ENCODE peak calls at places on chromosomes 16 and 17, in nine cellular contexts. One of them, this sample, is unnamed.

GRCh38 chr17:68101992-68102758 is 66.6 kb downstream of the KPNA2 start:
- DNase-seq in IMR-90: no peak
- DNase-seq in HepG2: no peak
- DNase-seq in uterus: no peak
- DNase-seq in adrenal gland: peak
- DNase-seq in upper lobe of left lung: peak
- DNase-seq in spleen: no peak
- DNase-seq in tibial nerve: peak
- DNase-seq in ovary: peak
- DNase-seq in this sample: no peak

GRCh38 chr16:88015806-88016140 is 64.5 kb downstream of the BANP start:
- DNase-seq in IMR-90: no peak
- DNase-seq in HepG2: no peak
- DNase-seq in uterus: peak
- DNase-seq in adrenal gland: no peak
- DNase-seq in upper lobe of left lung: no peak
- DNase-seq in spleen: no peak
- DNase-seq in tibial nerve: no peak
- DNase-seq in ovary: peak
- DNase-seq in this sample: peak

GRCh38 chr17:79482719-79483118 is 128.1 kb downstream of the RBFOX3 start:
- DNase-seq in IMR-90: no peak
- DNase-seq in HepG2: no peak
- DNase-seq in uterus: no peak
- DNase-seq in adrenal gland: no peak
- DNase-seq in upper lobe of left lung: no peak
- DNase-seq in spleen: no peak
- DNase-seq in tibial nerve: no peak
- DNase-seq in ovary: no peak
- DNase-seq in this sample: no peak

GRCh38 chr17:56310780-56311179 is 157.5 kb downstream of the ANKFN1 start:
- DNase-seq in IMR-90: no peak
- DNase-seq in HepG2: no peak
- DNase-seq in uterus: no peak
- DNase-seq in adrenal gland: no peak
- DNase-seq in upper lobe of left lung: no peak
- DNase-seq in spleen: no peak
- DNase-seq in tibial nerve: no peak
- DNase-seq in ovary: no peak
- DNase-seq in this sample: no peak

GRCh38 chr16:81855552-81856153 is 76.6 kb downstream of the PLCG2 start:
- DNase-seq in IMR-90: no peak
- DNase-seq in HepG2: no peak
- DNase-seq in uterus: no peak
- DNase-seq in adrenal gland: no peak
- DNase-seq in upper lobe of left lung: no peak
- DNase-seq in spleen: no peak
- DNase-seq in tibial nerve: no peak
- DNase-seq in ovary: no peak
- DNase-seq in this sample: no peak

GRCh38 chr17:29977836-29978235 is 36.4 kb downstream of the EFCAB5 start:
- DNase-seq in IMR-90: peak
- DNase-seq in HepG2: no peak
- DNase-seq in uterus: no peak
- DNase-seq in adrenal gland: no peak
- DNase-seq in upper lobe of left lung: no peak
- DNase-seq in spleen: no peak
- DNase-seq in tibial nerve: no peak
- DNase-seq in ovary: no peak
- DNase-seq in this sample: no peak

GRCh38 chr16:27781195-27781524 is 231.2 kb downstream of the KATNIP start:
- DNase-seq in IMR-90: no peak
- DNase-seq in HepG2: no peak
- DNase-seq in uterus: no peak
- DNase-seq in adrenal gland: no peak
- DNase-seq in upper lobe of left lung: no peak
- DNase-seq in spleen: peak
- DNase-seq in tibial nerve: no peak
- DNase-seq in ovary: no peak
- DNase-seq in this sample: peak

GRCh38 chr17:42519546-42520444 is 16.2 kb upstream of the NAGLU start:
- DNase-seq in IMR-90: peak
- DNase-seq in HepG2: peak
- DNase-seq in uterus: peak
- DNase-seq in adrenal gland: peak
- DNase-seq in upper lobe of left lung: peak
- DNase-seq in spleen: peak
- DNase-seq in tibial nerve: peak
- DNase-seq in ovary: peak
- DNase-seq in this sample: peak

GRCh38 chr17:50844117-50844700 is 8.8 kb downstream of the WFIKKN2 start:
- DNase-seq in IMR-90: no peak
- DNase-seq in HepG2: peak
- DNase-seq in uterus: no peak
- DNase-seq in adrenal gland: no peak
- DNase-seq in upper lobe of left lung: no peak
- DNase-seq in spleen: no peak
- DNase-seq in tibial nerve: no peak
- DNase-seq in ovary: peak
- DNase-seq in this sample: no peak

GRCh38 chr17:51764387-51764971 is 394.0 kb downstream of the CA10 start:
- DNase-seq in IMR-90: peak
- DNase-seq in HepG2: peak
- DNase-seq in uterus: peak
- DNase-seq in adrenal gland: peak
- DNase-seq in upper lobe of left lung: peak
- DNase-seq in spleen: no peak
- DNase-seq in tibial nerve: peak
- DNase-seq in ovary: peak
- DNase-seq in this sample: peak

GRCh38 chr17:38663125-38663751 is 11.5 kb downstream of the EPOP start:
- DNase-seq in IMR-90: peak
- DNase-seq in HepG2: peak
- DNase-seq in uterus: no peak
- DNase-seq in adrenal gland: peak
- DNase-seq in upper lobe of left lung: peak
- DNase-seq in spleen: peak
- DNase-seq in tibial nerve: no peak
- DNase-seq in ovary: no peak
- DNase-seq in this sample: peak

DNA sequence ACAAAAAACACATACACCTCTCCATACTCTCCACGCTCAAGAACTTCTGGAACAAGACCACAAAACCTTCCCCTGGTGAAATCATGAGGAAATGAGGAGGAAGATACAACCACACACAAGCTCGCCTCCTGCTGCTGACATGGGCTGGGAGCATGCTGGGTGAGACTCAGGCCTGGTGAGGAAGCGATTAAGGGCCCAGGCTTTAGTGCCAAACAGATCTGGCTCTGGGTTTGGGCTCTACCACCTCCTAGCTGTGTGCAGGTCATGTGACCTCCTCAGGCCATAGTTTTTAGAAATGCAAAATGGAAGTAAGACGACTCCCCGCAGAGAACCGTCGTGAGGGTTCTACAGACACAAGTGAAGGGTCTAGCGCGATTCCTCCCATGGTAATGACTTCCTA is 41.3 kb downstream of the VAC14 start:
- DNase-seq in IMR-90: no peak
- DNase-seq in HepG2: no peak
- DNase-seq in uterus: no peak
- DNase-seq in adrenal gland: no peak
- DNase-seq in upper lobe of left lung: no peak
- DNase-seq in spleen: no peak
- DNase-seq in tibial nerve: no peak
- DNase-seq in ovary: no peak
- DNase-seq in this sample: no peak
- TF ChIP-seq CTCF in IMR-90: no peak
- TF ChIP-seq CTCF in HepG2: peak
- TF ChIP-seq CTCF in uterus: no peak
- TF ChIP-seq CTCF in adrenal gland: no peak
- TF ChIP-seq CTCF in upper lobe of left lung: no peak
- TF ChIP-seq CTCF in spleen: no peak
- TF ChIP-seq CTCF in tibial nerve: no peak
- TF ChIP-seq CTCF in ovary: no peak
- TF ChIP-seq CTCF in this sample: no peak

DNA sequence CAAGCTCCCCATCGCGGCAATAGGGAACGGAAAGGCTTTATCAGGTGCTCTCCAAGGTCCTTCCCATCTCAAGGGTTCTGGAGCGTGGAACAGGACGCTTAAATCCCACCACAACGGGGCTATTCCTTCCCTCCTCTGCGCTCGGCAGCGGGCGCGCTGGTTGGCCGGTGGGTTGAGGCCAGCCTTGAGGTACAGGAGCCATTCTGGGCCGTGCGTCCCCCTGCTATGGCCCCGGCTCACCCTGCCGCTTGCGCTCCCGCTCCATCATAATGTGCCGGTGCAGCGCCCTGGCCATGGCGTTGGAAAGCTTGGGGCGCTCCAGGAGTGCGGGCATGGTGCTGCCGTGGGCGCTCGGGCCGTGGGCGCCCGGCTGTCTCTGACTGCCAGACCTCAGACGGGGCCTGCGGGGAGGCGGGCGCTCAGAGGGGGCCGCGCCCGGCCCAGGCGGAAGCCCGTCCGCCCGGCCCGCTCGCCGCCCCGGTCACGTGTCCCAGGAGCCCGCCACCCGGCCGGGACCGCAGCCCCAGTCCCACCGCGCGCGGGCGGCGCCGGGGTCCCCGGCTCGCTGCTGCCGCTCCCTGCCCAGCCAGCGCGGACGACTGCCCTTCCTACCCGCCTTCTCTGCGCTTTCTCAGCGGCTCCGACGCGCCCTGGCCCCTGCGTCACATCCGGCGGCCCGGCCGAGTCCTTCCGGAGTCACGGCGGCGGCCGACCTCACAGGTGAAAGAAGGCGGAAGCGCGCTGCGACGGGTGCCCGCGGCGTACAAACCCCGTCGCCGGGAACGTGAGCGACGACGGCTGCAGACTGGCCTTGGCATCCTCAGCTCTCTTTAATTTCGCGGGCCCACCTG is at the start of gene GPS2:
- DNase-seq in IMR-90: peak
- DNase-seq in HepG2: peak
- DNase-seq in uterus: peak
- DNase-seq in adrenal gland: peak
- DNase-seq in upper lobe of left lung: peak
- DNase-seq in spleen: peak
- DNase-seq in tibial nerve: peak
- DNase-seq in ovary: peak
- DNase-seq in this sample: peak
- TF ChIP-seq POLR2A in IMR-90: peak
- TF ChIP-seq POLR2A in HepG2: peak
- TF ChIP-seq POLR2A in uterus: peak
- TF ChIP-seq POLR2A in adrenal gland: peak
- TF ChIP-seq POLR2A in upper lobe of left lung: peak
- TF ChIP-seq POLR2A in spleen: peak
- TF ChIP-seq POLR2A in tibial nerve: peak
- TF ChIP-seq POLR2A in ovary: peak
- TF ChIP-seq POLR2A in this sample: peak

DNA sequence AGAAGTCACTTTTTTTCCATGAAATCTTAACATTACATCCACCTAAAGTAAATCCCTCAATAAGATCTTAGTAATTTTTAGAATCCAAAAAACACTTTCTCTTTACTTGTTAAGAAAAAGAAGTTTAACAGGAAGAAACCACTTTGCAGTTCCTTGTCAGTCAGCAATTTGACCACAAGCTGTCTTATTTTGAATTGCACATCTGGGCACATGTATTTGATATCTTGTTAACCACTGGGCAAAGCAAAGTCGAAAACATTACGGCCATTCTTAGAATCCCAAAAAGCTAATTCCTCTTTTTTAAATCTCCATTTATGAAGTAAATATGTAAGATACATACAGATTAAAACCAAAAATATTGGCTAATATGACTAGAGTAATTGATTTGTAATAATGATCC is 1.1 kb downstream of the ABCA10 start:
- DNase-seq in IMR-90: no peak
- DNase-seq in HepG2: no peak
- DNase-seq in uterus: no peak
- DNase-seq in adrenal gland: no peak
- DNase-seq in upper lobe of left lung: no peak
- DNase-seq in spleen: no peak
- DNase-seq in tibial nerve: no peak
- DNase-seq in ovary: no peak
- DNase-seq in this sample: no peak
- H3K27ac ChIP-seq in IMR-90: no peak
- H3K27ac ChIP-seq in HepG2: no peak
- H3K27ac ChIP-seq in uterus: peak
- H3K27ac ChIP-seq in adrenal gland: no peak
- H3K27ac ChIP-seq in upper lobe of left lung: no peak
- H3K27ac ChIP-seq in spleen: peak
- H3K27ac ChIP-seq in tibial nerve: peak
- H3K27ac ChIP-seq in ovary: peak
- H3K27ac ChIP-seq in this sample: no peak

GRCh38 chr16:30533748-30534367 is 800 bp downstream of the ZNF747 start:
- DNase-seq in IMR-90: no peak
- DNase-seq in HepG2: no peak
- DNase-seq in uterus: no peak
- DNase-seq in adrenal gland: no peak
- DNase-seq in upper lobe of left lung: no peak
- DNase-seq in spleen: peak
- DNase-seq in tibial nerve: no peak
- DNase-seq in ovary: no peak
- DNase-seq in this sample: no peak

GRCh38 chr16:30535106-30535776 is 583 bp upstream of the ZNF747 start:
- DNase-seq in IMR-90: no peak
- DNase-seq in HepG2: no peak
- DNase-seq in uterus: no peak
- DNase-seq in adrenal gland: no peak
- DNase-seq in upper lobe of left lung: no peak
- DNase-seq in spleen: no peak
- DNase-seq in tibial nerve: no peak
- DNase-seq in ovary: no peak
- DNase-seq in this sample: no peak

GRCh38 chr16:30533146-30533522 is 1.5 kb downstream of the ZNF747 start:
- DNase-seq in IMR-90: no peak
- DNase-seq in HepG2: no peak
- DNase-seq in uterus: no peak
- DNase-seq in adrenal gland: no peak
- DNase-seq in upper lobe of left lung: no peak
- DNase-seq in spleen: no peak
- DNase-seq in tibial nerve: no peak
- DNase-seq in ovary: no peak
- DNase-seq in this sample: no peak

GRCh38 chr16:30534368-30535105 is at the start of gene ZNF747:
- DNase-seq in IMR-90: peak
- DNase-seq in HepG2: peak
- DNase-seq in uterus: peak
- DNase-seq in adrenal gland: peak
- DNase-seq in upper lobe of left lung: peak
- DNase-seq in spleen: peak
- DNase-seq in tibial nerve: peak
- DNase-seq in ovary: peak
- DNase-seq in this sample: peak

DNA sequence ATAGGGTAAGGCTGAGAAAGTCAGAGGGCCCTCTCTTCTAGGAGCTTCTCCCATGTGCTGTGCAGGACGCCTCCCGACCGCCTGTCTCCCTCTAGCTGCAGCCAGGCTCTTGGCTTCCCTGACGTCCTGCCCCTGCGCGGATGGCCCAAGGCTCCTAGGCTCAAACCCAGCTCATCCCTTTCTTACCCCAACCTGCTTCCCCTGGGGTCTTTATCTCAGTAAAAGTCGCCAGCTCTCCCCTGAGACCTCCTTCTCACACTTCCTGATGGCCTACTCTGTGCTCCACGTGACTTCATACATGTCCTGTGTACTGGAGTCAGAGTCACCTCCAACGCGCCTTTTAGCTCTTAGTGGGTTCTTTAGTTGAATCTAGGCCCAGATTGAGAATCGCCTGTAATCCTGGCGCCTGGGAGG is 1.1 kb upstream of the ZNF747 start:
- DNase-seq in IMR-90: peak
- DNase-seq in HepG2: peak
- DNase-seq in uterus: peak
- DNase-seq in adrenal gland: peak
- DNase-seq in upper lobe of left lung: peak
- DNase-seq in spleen: peak
- DNase-seq in tibial nerve: peak
- DNase-seq in ovary: peak
- DNase-seq in this sample: peak
- TF ChIP-seq CTCF in IMR-90: peak
- TF ChIP-seq CTCF in HepG2: peak
- TF ChIP-seq CTCF in uterus: peak
- TF ChIP-seq CTCF in adrenal gland: no peak
- TF ChIP-seq CTCF in upper lobe of left lung: peak
- TF ChIP-seq CTCF in spleen: peak
- TF ChIP-seq CTCF in tibial nerve: peak
- TF ChIP-seq CTCF in ovary: peak
- TF ChIP-seq CTCF in this sample: peak